ENCODE peak calls at places on chromosome 4, in six cellular contexts. A, S, Y, C, W and R are unnamed samples.
A peak's percentile ranks its signal among the peaks of the same experiment; 100 is the strongest.

GRCh38 chr4:158122501-158122900 is 50.3 kb downstream of the GASK1B start:
- DNase-seq in S (no peak), Y (no peak), W (no peak), A (no peak), C (no peak), R (no peak)

GRCh38 chr4:158166701-158167100 is 6.1 kb downstream of the GASK1B start:
- DNase-seq in S (no peak), Y (no peak), W (no peak), A (no peak), C (no peak), R (no peak)

GRCh38 chr4:110475881-110476818 is at the start of gene ENPEP:
- DNase-seq in C (peak; percentile 11), W (peak; percentile 77), A (no peak), S (no peak), Y (no peak), R (no peak)

GRCh38 chr4:154416183-154416543 is 75.4 kb downstream of the DCHS2 start:
- DNase-seq in S (no peak), W (peak; percentile 35), Y (peak; percentile 63), C (peak; percentile 40), A (no peak), R (peak; percentile 3)

GRCh38 chr4:88439161-88439760 is 17.7 kb upstream of the HERC5 start:
- DNase-seq in W (no peak), S (no peak), Y (no peak), C (no peak), A (no peak), R (no peak)

GRCh38 chr4:31692407-31692940 is 972.3 kb downstream of the PCDH7 start:
- DNase-seq in W (no peak), S (no peak), A (no peak), C (peak; percentile 16), Y (no peak), R (no peak)

GRCh38 chr4:1291091-1291490 is 1.4 kb downstream of the MAEA start:
- DNase-seq in C (no peak), A (no peak), Y (no peak), S (no peak), W (no peak), R (no peak)

GRCh38 chr4:152478456-152479237 is 57.2 kb downstream of the FBXW7 start:
- DNase-seq in Y (no peak), A (no peak), W (no peak), S (no peak), C (no peak), R (no peak)

GRCh38 chr4:1626941-1627340 is 57.2 kb downstream of the FAM53A start:
- DNase-seq in C (no peak), W (no peak), S (no peak), Y (no peak), A (no peak), R (no peak)

GRCh38 chr4:89835413-89835812 is 1.5 kb downstream of the SNCA start:
- DNase-seq in A (no peak), S (no peak), W (no peak), C (no peak), Y (no peak), R (no peak)

GRCh38 chr4:77022581-77023133 is 53.1 kb downstream of the CCNI start:
- DNase-seq in A (no peak), W (no peak), Y (peak; percentile 55), C (no peak), S (no peak), R (no peak)

GRCh38 chr4:83128235-83128929 is 13.9 kb upstream of the PLAC8 start:
- DNase-seq in Y (no peak), S (no peak), C (no peak), A (no peak), W (no peak), R (no peak)

GRCh38 chr4:145679520-145679919 is 426 bp upstream of the C4orf51 start:
- DNase-seq in C (peak; percentile 58), S (peak; percentile 84), A (no peak), W (no peak), Y (no peak), R (peak; percentile 48)

GRCh38 chr4:107838763-107839162 is 14.0 kb downstream of the SGMS2 start:
- DNase-seq in Y (no peak), W (no peak), A (no peak), C (no peak), S (no peak), R (no peak)

GRCh38 chr4:174864031-174864430 is 35.0 kb upstream of the GLRA3 start:
- DNase-seq in W (no peak), C (no peak), A (no peak), Y (no peak), S (no peak), R (no peak)

GRCh38 chr4:6453688-6453990 is 18.8 kb downstream of the PPP2R2C start:
- DNase-seq in W (no peak), S (peak; percentile 40), A (no peak), C (no peak), Y (no peak), R (no peak)

GRCh38 chr4:99572527-99573240 is 1.9 kb upstream of the MTTP start:
- DNase-seq in Y (no peak), W (no peak), S (no peak), A (no peak), C (no peak), R (no peak)

GRCh38 chr4:8549352-8549931 is 30.8 kb upstream of the GPR78 start:
- DNase-seq in A (no peak), W (no peak), S (no peak), C (no peak), Y (no peak), R (no peak)

GRCh38 chr4:137266511-137266910 is 265.8 kb downstream of the PCDH18 start:
- DNase-seq in W (no peak), A (no peak), S (no peak), Y (no peak), C (no peak), R (no peak)

GRCh38 chr4:15498356-15498755 is 28.7 kb downstream of the CC2D2A start:
- DNase-seq in C (no peak), W (no peak), A (no peak), S (no peak), Y (no peak), R (no peak)

GRCh38 chr4:153418581-153418980 is 47.6 kb upstream of the TMEM131L start:
- DNase-seq in S (no peak), Y (no peak), A (no peak), W (no peak), C (no peak), R (no peak)

GRCh38 chr4:26197018-26197779 is 123.6 kb upstream of the RBPJ start:
- DNase-seq in C (no peak), S (no peak), W (no peak), Y (no peak), A (peak; percentile 56), R (peak; percentile 59)

GRCh38 chr4:145098675-145099037 is 545 bp downstream of the ABCE1 start:
- DNase-seq in Y (no peak), S (peak; percentile 32), W (no peak), A (peak; percentile 18), C (peak; percentile 52), R (peak; percentile 6)

GRCh38 chr4:47482326-47482725 is 2.7 kb upstream of the ATP10D start:
- DNase-seq in Y (no peak), C (no peak), W (no peak), S (no peak), A (no peak), R (no peak)

GRCh38 chr4:13542577-13543042 is 1.7 kb downstream of the NKX3-2 start:
- DNase-seq in Y (no peak), S (no peak), C (no peak), A (no peak), W (no peak), R (no peak)

GRCh38 chr4:6088950-6089349 is 70.7 kb upstream of the C4orf50 start:
- DNase-seq in Y (no peak), W (no peak), S (no peak), C (no peak), A (no peak), R (no peak)

GRCh38 chr4:17619416-17620105 is 5.1 kb downstream of the MED28 start:
- DNase-seq in S (no peak), C (no peak), A (no peak), Y (no peak), W (no peak), R (no peak)